ENCODE peak calls at places on chromosomes 16 and 17, in nine cellular contexts. X, A, V, G, D, U, R, T and F are unnamed samples.
A peak's percentile ranks its signal among the peaks of the same experiment; 100 is the strongest.

GRCh38 chr17:11238710-11239109 is 2.3 kb upstream of the SHISA6 start:
- DNase-seq in R (no peak), A (no peak), U (no peak), G (no peak), V (no peak), D (no peak), T (no peak), X (no peak), F (no peak)

GRCh38 chr16:11312718-11313492 is 31.8 kb upstream of the PRM1 start:
- DNase-seq in R (no peak), X (no peak), D (no peak), A (no peak), U (no peak), V (no peak), T (no peak), G (no peak), F (no peak)

GRCh38 chr16:21708533-21709115 is 44.9 kb downstream of the OTOA start:
- DNase-seq in A (peak; percentile 79), U (peak; percentile 84), V (peak; percentile 84), X (peak; percentile 28), R (peak; percentile 83), G (peak; percentile 7), T (peak; percentile 83), D (peak; percentile 79), F (peak; percentile 80)

GRCh38 chr17:61475726-61476125 is 23.5 kb downstream of the TBX4 start:
- DNase-seq in G (peak; percentile 26), T (no peak), U (no peak), V (no peak), D (no peak), X (no peak), A (no peak), R (peak; percentile 2), F (no peak)

GRCh38 chr16:15855704-15856003 is 1.2 kb downstream of the MYH11 start:
- DNase-seq in D (no peak), X (no peak), R (no peak), U (no peak), A (no peak), G (no peak), V (peak; percentile 73), T (no peak), F (peak; percentile 87)

GRCh38 chr17:69269174-69269998 is 40.8 kb upstream of the ABCA10 start:
- DNase-seq in D (no peak), R (no peak), T (no peak), A (no peak), V (no peak), U (no peak), X (no peak), G (peak; percentile 89), F (no peak)

GRCh38 chr16:50816901-50817555 is 75.1 kb downstream of the CYLD start:
- DNase-seq in T (no peak), R (no peak), V (no peak), D (no peak), X (no peak), A (no peak), G (no peak), U (no peak), F (no peak)

GRCh38 chr16:22887445-22887844 is 73.5 kb downstream of the HS3ST2 start:
- DNase-seq in D (no peak), T (no peak), A (no peak), R (no peak), X (no peak), V (no peak), G (no peak), U (no peak), F (no peak)

GRCh38 chr17:70675070-70675590 is 505.8 kb downstream of the KCNJ2 start:
- DNase-seq in U (no peak), G (no peak), X (no peak), D (no peak), R (no peak), T (no peak), V (no peak), A (no peak), F (no peak)

GRCh38 chr17:954431-955164 is 25.0 kb downstream of the NXN start:
- DNase-seq in D (no peak), G (peak; percentile 86), T (peak; percentile 36), A (no peak), X (no peak), V (no peak), U (no peak), R (no peak), F (no peak)

GRCh38 chr17:40071720-40072480 is 9.1 kb downstream of the THRA start:
- DNase-seq in T (no peak), G (no peak), X (peak; percentile 76), V (no peak), A (no peak), U (no peak), D (no peak), R (peak; percentile 87), F (no peak)

GRCh38 chr16:66044089-66044488 is 322.4 kb upstream of the CDH5 start:
- DNase-seq in X (no peak), G (no peak), R (no peak), V (no peak), D (no peak), A (no peak), U (no peak), T (no peak), F (no peak)

GRCh38 chr17:8020251-8020650 is 17.8 kb downstream of the GUCY2D start:
- DNase-seq in D (no peak), G (no peak), X (no peak), T (no peak), R (no peak), A (no peak), V (no peak), U (no peak), F (no peak)

GRCh38 chr16:78768226-78768625 is 668.8 kb downstream of the WWOX start:
- DNase-seq in U (no peak), X (no peak), D (no peak), R (no peak), A (no peak), V (no peak), G (no peak), T (no peak), F (no peak)

GRCh38 chr17:45144199-45145034 is 3.9 kb upstream of the HEXIM1 start:
- DNase-seq in G (no peak), T (no peak), X (peak; percentile 73), D (no peak), V (no peak), U (no peak), A (no peak), R (no peak), F (peak; percentile 72)

GRCh38 chr17:40486513-40487370 is 14.7 kb downstream of the TNS4 start:
- DNase-seq in D (no peak), T (no peak), R (no peak), X (no peak), G (peak; percentile 78), V (no peak), A (no peak), U (no peak), F (no peak)

GRCh38 chr16:69478685-69479084 is 54.3 kb downstream of the CYB5B start:
- DNase-seq in D (no peak), T (no peak), V (no peak), X (no peak), U (no peak), A (no peak), R (no peak), G (no peak), F (no peak)

GRCh38 chr16:69479806-69480205 is 55.4 kb downstream of the CYB5B start:
- DNase-seq in U (no peak), V (no peak), A (no peak), D (no peak), X (no peak), T (no peak), R (no peak), G (no peak), F (no peak)

GRCh38 chr16:69482410-69482951 is 58.1 kb downstream of the CYB5B start:
- DNase-seq in U (no peak), V (no peak), X (peak; percentile 66), R (peak; percentile 65), G (no peak), D (peak; percentile 38), T (no peak), A (no peak), F (no peak)

GRCh38 chr16:69483611-69484010 is 59.2 kb downstream of the CYB5B start:
- DNase-seq in X (no peak), V (no peak), U (no peak), A (no peak), T (no peak), R (no peak), G (no peak), D (no peak), F (no peak)

GRCh38 chr16:69481901-69482341 is 57.5 kb downstream of the CYB5B start:
- DNase-seq in T (no peak), X (peak; percentile 91), R (peak; percentile 91), V (no peak), U (no peak), A (no peak), D (peak; percentile 42), G (no peak), F (no peak)
- TF ChIP-seq CTCF in T (no peak), X (no peak), R (peak; percentile 13), V (no peak), U (no peak), A (no peak), D (no peak), G (no peak), F (no peak)

DNA sequence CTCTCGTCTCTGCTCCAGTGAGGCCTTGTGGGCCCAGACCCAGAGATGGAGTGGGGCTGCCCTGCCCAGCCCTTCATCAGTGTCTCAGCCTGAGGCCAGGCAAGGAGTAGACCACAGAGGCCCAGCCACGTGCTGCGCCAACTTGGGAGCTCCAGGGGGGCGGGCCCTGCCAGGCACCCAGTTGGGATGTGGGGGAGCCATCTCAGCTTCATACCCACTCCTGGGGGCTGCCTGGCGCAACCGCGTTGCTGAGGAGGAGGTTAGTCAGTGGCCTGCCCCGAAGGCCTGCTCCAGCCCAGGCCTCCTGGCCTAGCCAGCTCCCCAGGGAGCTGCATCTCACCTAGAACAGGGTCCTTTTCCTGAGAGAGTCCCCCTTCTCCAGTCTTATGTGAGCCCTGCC is 11.8 kb downstream of the TPSG1 start:
- DNase-seq in X (no peak), R (no peak), A (no peak), G (no peak), U (no peak), T (no peak), V (no peak), D (no peak), F (no peak)
- TF ChIP-seq CTCF in X (no peak), R (no peak), A (no peak), G (no peak), U (no peak), T (no peak), V (no peak), D (no peak), F (no peak)

GRCh38 chr16:85528528-85529387 is 84.4 kb upstream of the GSE1 start:
- DNase-seq in A (peak; percentile 7), U (peak; percentile 35), V (peak; percentile 66), T (peak; percentile 45), G (no peak), D (peak; percentile 47), R (no peak), X (no peak), F (no peak)
- TF ChIP-seq CTCF in A (peak; percentile 44), U (peak; percentile 60), V (peak; percentile 71), T (peak; percentile 36), G (peak; percentile 29), D (peak; percentile 55), R (no peak), X (peak; percentile 28), F (peak; percentile 53)

GRCh38 chr17:5031365-5032082 is 3.7 kb downstream of the SLC52A1 start:
- DNase-seq in T (peak; percentile 89), D (peak; percentile 86), X (peak; percentile 79), G (no peak), V (peak; percentile 94), A (peak; percentile 80), U (peak; percentile 89), R (peak; percentile 67), F (peak; percentile 93)
- TF ChIP-seq CTCF in T (peak; percentile 55), D (peak; percentile 83), X (peak; percentile 81), G (peak; percentile 83), V (peak; percentile 80), A (peak; percentile 71), U (peak; percentile 75), R (peak; percentile 80), F (peak; percentile 76)

GRCh38 chr17:31858647-31859486 is at the start of gene COPRS:
- DNase-seq in A (peak; percentile 77), V (peak; percentile 89), X (peak; percentile 92), T (peak; percentile 90), U (peak; percentile 79), D (peak; percentile 89), R (peak; percentile 91), G (no peak), F (peak; percentile 96)
- TF ChIP-seq CTCF in A (no peak), V (no peak), X (no peak), T (no peak), U (no peak), D (no peak), R (no peak), G (peak; percentile 26), F (peak; percentile 27)